ENCODE peak calls at places on chromosomes 2 and 18, in ten cellular contexts. U is AG10803, G is psoas muscle, Y is transverse colon, C is vagina, X is fibroblast of mammary gland, O is AG04449, T is IMR-90, W is endothelial cell of umbilical vein, M is MM.1S. J is an unnamed sample.

GRCh38 chr2:236993-237539 is 26.8 kb downstream of the SH3YL1 start:
- DNase-seq in U (no peak), G (no peak), Y (no peak), C (no peak), X (no peak), O (no peak), T (no peak), W (no peak), M (no peak), J (no peak)

GRCh38 chr2:29000481-29000880 is 19.4 kb downstream of the TOGARAM2 start:
- DNase-seq in U (no peak), G (no peak), Y (peak), C (no peak), X (no peak), O (no peak), T (peak), W (no peak), M (no peak), J (no peak)

GRCh38 chr2:133982231-133982630 is 271.6 kb upstream of the MGAT5 start:
- DNase-seq in U (no peak), G (no peak), Y (no peak), C (no peak), X (no peak), O (no peak), T (no peak), W (no peak), M (no peak), J (no peak)

GRCh38 chr2:241413929-241414580 is 58.0 kb downstream of the FARP2 start:
- DNase-seq in U (no peak), G (no peak), Y (no peak), C (no peak), X (peak), O (no peak), T (peak), W (no peak), M (no peak), J (no peak)

GRCh38 chr2:130845507-130846085 is 8.9 kb downstream of the ARHGEF4 start:
- DNase-seq in U (no peak), G (no peak), Y (no peak), C (no peak), X (no peak), O (no peak), T (peak), W (no peak), M (no peak), J (no peak)

GRCh38 chr2:193518061-193518817 is 1323.5 kb upstream of the TMEFF2 start:
- DNase-seq in U (peak), G (no peak), Y (no peak), C (no peak), X (peak), O (no peak), T (peak), W (no peak), M (no peak), J (no peak)

GRCh38 chr2:156512451-156512850 is 76.3 kb downstream of the GPD2 start:
- DNase-seq in U (no peak), G (no peak), Y (no peak), C (no peak), X (no peak), O (no peak), T (peak), W (no peak), M (no peak), J (no peak)

GRCh38 chr2:17068016-17068415 is 402.4 kb upstream of the CYRIA start:
- DNase-seq in U (no peak), G (no peak), Y (no peak), C (no peak), X (no peak), O (no peak), T (no peak), W (no peak), M (no peak), J (no peak)

GRCh38 chr2:100882645-100883613 is 63.0 kb downstream of the NPAS2 start:
- DNase-seq in U (no peak), G (no peak), Y (peak), C (no peak), X (peak), O (no peak), T (peak), W (no peak), M (no peak), J (no peak)

GRCh38 chr2:219476605-219477578 is 21.8 kb upstream of the GMPPA start:
- DNase-seq in U (no peak), G (no peak), Y (no peak), C (no peak), X (no peak), O (no peak), T (no peak), W (no peak), M (no peak), J (peak)

GRCh38 chr2:199485732-199486335 is 28.1 kb upstream of the SATB2 start:
- DNase-seq in U (peak), G (peak), Y (peak), C (no peak), X (peak), O (no peak), T (peak), W (peak), M (peak), J (peak)

GRCh38 chr2:55051026-55051866 is 995 bp upstream of the RTN4 start:
- DNase-seq in U (peak), G (peak), Y (peak), C (no peak), X (peak), O (peak), T (peak), W (peak), M (no peak), J (peak)

GRCh38 chr18:38551881-38552280 is 986.3 kb upstream of the CELF4 start:
- DNase-seq in U (no peak), G (no peak), Y (no peak), C (no peak), X (no peak), O (no peak), T (no peak), W (no peak), M (no peak), J (no peak)

GRCh38 chr2:195251221-195251620 is 405.8 kb upstream of the SLC39A10 start:
- DNase-seq in U (no peak), G (no peak), Y (no peak), C (no peak), X (no peak), O (no peak), T (no peak), W (peak), M (no peak), J (no peak)

GRCh38 chr2:9693138-9693520 is 62.3 kb upstream of the YWHAQ start:
- DNase-seq in U (peak), G (peak), Y (no peak), C (no peak), X (peak), O (no peak), T (peak), W (no peak), M (peak), J (no peak)

GRCh38 chr2:146214394-146214929 is 1630.4 kb upstream of the ACVR2A start:
- DNase-seq in U (no peak), G (no peak), Y (no peak), C (no peak), X (peak), O (no peak), T (no peak), W (no peak), M (no peak), J (no peak)

GRCh38 chr2:147405651-147406050 is 439.2 kb upstream of the ACVR2A start:
- DNase-seq in U (peak), G (no peak), Y (no peak), C (no peak), X (peak), O (no peak), T (no peak), W (no peak), M (peak), J (no peak)

GRCh38 chr18:57901819-57902600 is 98.9 kb upstream of the ATP8B1 start:
- DNase-seq in U (no peak), G (no peak), Y (peak), C (no peak), X (peak), O (no peak), T (peak), W (no peak), M (no peak), J (no peak)

GRCh38 chr2:195677884-195678283 is 20.9 kb downstream of the SLC39A10 start:
- DNase-seq in U (no peak), G (no peak), Y (no peak), C (no peak), X (no peak), O (no peak), T (no peak), W (no peak), M (no peak), J (no peak)

GRCh38 chr18:79442508-79443221 is 46.9 kb downstream of the NFATC1 start:
- DNase-seq in U (peak), G (peak), Y (no peak), C (no peak), X (peak), O (no peak), T (no peak), W (no peak), M (no peak), J (no peak)

GRCh38 chr2:204505488-204505887 is 39.8 kb upstream of the PARD3B start:
- DNase-seq in U (peak), G (no peak), Y (no peak), C (no peak), X (no peak), O (no peak), T (peak), W (no peak), M (no peak), J (no peak)

GRCh38 chr2:22554453-22554852 is 830.5 kb upstream of the KLHL29 start:
- DNase-seq in U (no peak), G (no peak), Y (no peak), C (no peak), X (no peak), O (no peak), T (no peak), W (no peak), M (no peak), J (no peak)

GRCh38 chr2:191190439-191190838 is 39.6 kb upstream of the STAT4 start:
- DNase-seq in U (no peak), G (no peak), Y (no peak), C (no peak), X (no peak), O (no peak), T (no peak), W (no peak), M (no peak), J (no peak)

GRCh38 chr2:98563394-98563793 is 44.9 kb downstream of the COA5 start:
- DNase-seq in U (no peak), G (no peak), Y (no peak), C (no peak), X (no peak), O (no peak), T (no peak), W (no peak), M (no peak), J (no peak)

GRCh38 chr2:20381457-20381856 is 30.8 kb upstream of the PUM2 start:
- DNase-seq in U (peak), G (no peak), Y (peak), C (no peak), X (peak), O (no peak), T (peak), W (peak), M (no peak), J (no peak)

DNA sequence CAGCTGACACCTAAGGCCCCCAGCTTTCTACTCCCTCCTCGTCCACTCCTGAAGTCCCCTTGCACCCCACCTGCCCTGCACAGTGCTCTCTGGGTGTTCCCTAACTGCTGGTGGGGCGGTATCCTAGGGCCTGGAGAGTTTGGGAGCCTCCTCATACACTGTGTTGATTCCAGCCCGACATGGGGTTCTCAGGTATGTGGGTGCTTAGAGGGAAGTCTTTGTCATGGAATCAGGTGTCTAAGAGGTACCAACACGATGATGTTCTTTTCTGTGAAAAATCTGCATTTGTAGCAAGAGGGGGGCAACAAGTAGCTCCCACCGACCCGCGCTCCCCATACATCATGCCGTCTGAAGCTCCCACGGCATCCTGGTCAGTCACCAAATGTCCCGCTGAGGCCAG is 96.8 kb upstream of the SMAD7 start:
- DNase-seq in U (no peak), G (no peak), Y (no peak), C (no peak), X (no peak), O (no peak), T (no peak), W (no peak), M (no peak), J (no peak)
- TF ChIP-seq CTCF in U (no peak), G (no peak), Y (no peak), C (no peak), X (no peak), O (no peak), T (no peak), W (no peak), M (no peak), J (no peak)

DNA sequence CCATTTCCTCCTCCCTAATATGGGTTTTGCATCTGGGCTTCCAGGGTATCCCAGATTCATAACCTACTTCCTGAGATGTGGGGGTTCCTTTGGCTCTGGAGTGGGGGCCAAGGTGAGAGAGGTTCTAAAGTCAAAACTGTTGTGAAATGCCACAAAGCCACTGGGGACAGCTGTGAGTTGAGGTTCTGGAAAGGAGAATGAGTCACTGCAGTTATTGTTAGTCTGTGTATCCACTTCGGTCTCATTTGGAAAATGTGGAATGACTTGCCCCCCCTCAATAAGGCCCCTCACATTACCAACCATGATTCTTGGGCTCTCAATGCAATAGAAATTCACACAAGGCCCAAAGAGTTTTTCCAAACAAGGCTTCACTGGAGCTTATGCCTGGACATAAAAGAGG is 51.1 kb upstream of the LGALSL start:
- DNase-seq in U (no peak), G (no peak), Y (no peak), C (no peak), X (peak), O (no peak), T (no peak), W (peak), M (no peak), J (no peak)
- TF ChIP-seq CTCF in U (no peak), G (peak), Y (peak), C (no peak), X (no peak), O (no peak), T (no peak), W (peak), M (no peak), J (no peak)

GRCh38 chr18:49487711-49488310 is 777 bp upstream of the C18orf32 start:
- DNase-seq in U (no peak), G (no peak), Y (no peak), C (no peak), X (peak), O (no peak), T (no peak), W (no peak), M (no peak), J (no peak)

GRCh38 chr18:49483198-49483597 is 3.8 kb downstream of the C18orf32 start:
- DNase-seq in U (no peak), G (no peak), Y (no peak), C (no peak), X (no peak), O (no peak), T (no peak), W (no peak), M (no peak), J (no peak)

GRCh38 chr18:49486617-49486958 is 446 bp downstream of the C18orf32 start:
- DNase-seq in U (no peak), G (no peak), Y (no peak), C (no peak), X (peak), O (no peak), T (no peak), W (no peak), M (no peak), J (no peak)

GRCh38 chr18:49490246-49490762 is 3.3 kb upstream of the C18orf32 start:
- DNase-seq in U (no peak), G (no peak), Y (no peak), C (no peak), X (peak), O (no peak), T (no peak), W (no peak), M (no peak), J (no peak)

GRCh38 chr18:49486959-49487710 is at the start of gene C18orf32:
- DNase-seq in U (peak), G (peak), Y (peak), C (no peak), X (peak), O (peak), T (peak), W (peak), M (peak), J (peak)
- TF ChIP-seq CTCF in U (no peak), G (no peak), Y (no peak), C (no peak), X (no peak), O (no peak), T (no peak), W (no peak), M (no peak), J (no peak)

GRCh38 chr2:72934683-72935610 is 17.6 kb downstream of the EMX1 start:
- DNase-seq in U (no peak), G (peak), Y (peak), C (no peak), X (no peak), O (no peak), T (no peak), W (no peak), M (peak), J (no peak)
- TF ChIP-seq CTCF in U (peak), G (peak), Y (peak), C (no peak), X (peak), O (no peak), T (no peak), W (no peak), M (peak), J (peak)

J was measured in neural crest cell.